ENCODE peak calls at places on chromosomes 3 and 15, in ten cellular contexts. F, W, S, O, U, H, T, N, Q and I are unnamed samples.

GRCh38 chr3:182979719-182980191 is 583 bp downstream of the DCUN1D1 start:
- DNase-seq in S (no peak), U (no peak), N (peak; percentile 20), H (peak; percentile 25), Q (peak; percentile 26), W (no peak), F (peak; percentile 51), O (peak; percentile 44), T (no peak), I (peak; percentile 64)

GRCh38 chr3:45464336-45464809 is 76.0 kb downstream of the LARS2 start:
- DNase-seq in O (peak; percentile 51), T (no peak), U (no peak), F (peak; percentile 10), N (peak; percentile 60), H (peak; percentile 78), W (no peak), Q (peak; percentile 19), S (peak; percentile 3), I (peak; percentile 70)

GRCh38 chr15:85956515-85957275 is 123.0 kb upstream of the AGBL1 start:
- DNase-seq in H (peak; percentile 5), F (no peak), Q (no peak), W (peak; percentile 15), O (no peak), T (no peak), U (no peak), S (no peak), N (no peak), I (no peak)

GRCh38 chr3:64104691-64105101 is 81.4 kb upstream of the PSMD6 start:
- DNase-seq in U (no peak), S (no peak), Q (no peak), O (no peak), H (peak; percentile 49), T (no peak), W (no peak), N (peak; percentile 10), F (no peak), I (no peak)

GRCh38 chr15:89364741-89365450 is 30.3 kb upstream of the POLG start:
- DNase-seq in S (no peak), O (no peak), W (no peak), T (no peak), N (no peak), U (no peak), Q (no peak), F (no peak), H (no peak), I (peak; percentile 48)

GRCh38 chr3:41768363-41768762 is 193.5 kb downstream of the ULK4 start:
- DNase-seq in F (no peak), Q (no peak), T (no peak), U (no peak), W (no peak), S (no peak), H (no peak), N (no peak), O (no peak), I (no peak)

GRCh38 chr15:95590533-95591044 is 739.9 kb upstream of the NR2F2 start:
- DNase-seq in T (no peak), H (peak; percentile 45), O (no peak), W (no peak), N (peak; percentile 54), Q (no peak), F (no peak), S (no peak), U (no peak), I (no peak)

GRCh38 chr15:78396976-78397375 is 41.0 kb upstream of the IREB2 start:
- DNase-seq in H (peak; percentile 28), T (no peak), Q (no peak), U (peak; percentile 94), F (no peak), O (peak; percentile 79), N (peak; percentile 63), W (no peak), S (no peak), I (no peak)

GRCh38 chr15:81294501-81294850 is 29.5 kb downstream of the STARD5 start:
- DNase-seq in H (no peak), T (no peak), N (no peak), W (no peak), S (no peak), F (no peak), Q (no peak), O (peak; percentile 48), U (no peak), I (no peak)

GRCh38 chr15:90402806-90403205 is 14.8 kb downstream of the IQGAP1 start:
- DNase-seq in F (no peak), U (no peak), Q (no peak), H (no peak), W (no peak), T (no peak), N (no peak), O (peak; percentile 3), S (no peak), I (no peak)

GRCh38 chr3:152978152-152978551 is 143.2 kb downstream of the P2RY1 start:
- DNase-seq in S (no peak), Q (no peak), H (no peak), W (no peak), F (no peak), N (no peak), U (no peak), O (no peak), T (no peak), I (no peak)
- TF ChIP-seq CTCF in S (no peak), Q (no peak), H (no peak), W (no peak), F (no peak), N (no peak), U (no peak), O (no peak), T (no peak), I (no peak)

GRCh38 chr15:69059170-69059943 is 44.9 kb downstream of the NOX5 start:
- DNase-seq in N (peak; percentile 93), U (peak; percentile 92), H (peak; percentile 87), W (peak; percentile 74), O (peak; percentile 96), F (peak; percentile 88), Q (peak; percentile 96), T (peak; percentile 78), S (peak; percentile 63), I (peak; percentile 94)

GRCh38 chr15:69064649-69065048 is 50.2 kb downstream of the NOX5 start:
- DNase-seq in N (no peak), Q (no peak), W (no peak), S (no peak), T (no peak), U (no peak), H (no peak), O (no peak), F (no peak), I (no peak)

GRCh38 chr15:69060041-69060481 is 45.6 kb downstream of the NOX5 start:
- DNase-seq in W (no peak), S (no peak), N (no peak), U (peak; percentile 57), O (peak; percentile 74), F (no peak), H (no peak), Q (no peak), T (no peak), I (no peak)

GRCh38 chr15:69060744-69061143 is 46.2 kb downstream of the NOX5 start:
- DNase-seq in S (no peak), O (no peak), U (no peak), Q (no peak), N (peak; percentile 5), T (peak; percentile 25), F (no peak), W (no peak), H (no peak), I (no peak)

GRCh38 chr15:69061414-69061842 is 46.9 kb downstream of the NOX5 start:
- DNase-seq in T (no peak), W (no peak), O (no peak), F (no peak), H (no peak), N (no peak), S (no peak), Q (no peak), U (no peak), I (no peak)
- TF ChIP-seq CTCF in T (no peak), W (no peak), O (no peak), F (no peak), H (no peak), N (no peak), S (no peak), Q (peak; percentile 15), U (no peak), I (no peak)

DNA sequence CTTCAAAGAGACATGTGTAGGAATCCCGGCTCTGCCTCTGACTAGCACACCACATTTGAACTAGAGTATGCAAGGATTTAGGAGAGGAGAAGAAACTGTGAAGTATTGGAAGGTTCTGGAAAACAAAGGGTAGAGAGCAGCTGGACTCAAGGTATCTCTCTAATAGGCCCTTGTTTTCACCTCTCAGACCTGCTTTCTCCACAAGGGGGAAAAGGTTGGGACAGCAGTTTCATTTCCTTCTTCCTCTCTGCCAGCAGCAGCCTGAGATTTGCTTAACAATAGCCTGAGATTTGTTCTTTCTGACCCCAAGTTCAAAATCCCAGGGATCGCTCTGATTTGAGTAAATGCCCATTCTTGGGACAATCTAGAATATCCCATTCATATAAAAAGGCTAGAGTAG is 430.6 kb upstream of the MCTP2 start:
- DNase-seq in S (no peak), F (no peak), H (no peak), T (no peak), Q (no peak), O (no peak), W (no peak), N (no peak), U (no peak), I (no peak)
- TF ChIP-seq CTCF in S (no peak), F (no peak), H (no peak), T (no peak), Q (no peak), O (no peak), W (no peak), N (no peak), U (no peak), I (no peak)

DNA sequence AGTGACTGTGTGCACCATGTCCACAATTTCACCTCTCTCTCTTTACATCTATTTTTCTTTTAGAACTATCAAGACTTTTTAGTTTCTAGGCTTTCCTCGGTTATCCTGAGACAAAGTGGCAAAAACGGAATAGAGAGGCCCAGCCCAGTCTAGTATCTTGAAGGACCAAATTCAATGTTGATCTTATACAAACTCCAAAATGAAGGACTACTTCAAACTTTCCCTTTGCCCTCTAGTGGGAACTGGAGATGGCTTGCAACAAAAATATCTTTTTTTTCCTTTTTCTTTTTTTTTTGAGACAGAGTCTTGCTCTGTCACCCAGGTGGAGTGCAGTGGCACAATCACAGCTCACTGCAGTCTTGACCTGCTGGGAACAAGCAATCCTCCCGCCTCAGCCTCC is 338.5 kb upstream of the UMPS start:
- DNase-seq in W (no peak), Q (no peak), H (no peak), U (no peak), N (no peak), O (no peak), T (no peak), F (no peak), S (no peak), I (no peak)
- TF ChIP-seq CTCF in W (no peak), Q (peak; percentile 28), H (peak; percentile 4), U (no peak), N (no peak), O (no peak), T (no peak), F (no peak), S (no peak), I (no peak)